ENCODE peak calls at places on chromosome 3, in four cellular contexts. S is heart left ventricle, L is NT2/D1, O is left lung. A is an unnamed sample. For H3K9me3, the result is how much of the 10 kb centered on the place peaks cover.

GRCh38 chr3:170049146-170050000 is 11.6 kb downstream of the GPR160 start:
- DNase-seq in S (no peak), L (no peak), O (peak), A (no peak)

GRCh38 chr3:160400048-160400630 is 689 bp downstream of the SMC4 start:
- DNase-seq in S (peak), L (no peak), O (peak), A (peak)

GRCh38 chr3:40191251-40191650 is 118.3 kb upstream of the EIF1B start:
- DNase-seq in S (no peak), L (no peak), O (no peak), A (no peak)

GRCh38 chr3:50119786-50120185 is 31.1 kb downstream of the RBM5 start:
- DNase-seq in S (no peak), L (no peak), O (peak), A (no peak)

GRCh38 chr3:188635258-188636038 is 481.5 kb downstream of the LPP start:
- DNase-seq in S (no peak), L (no peak), O (no peak), A (no peak)

GRCh38 chr3:84961492-84962255 is 2.9 kb downstream of the CADM2 start:
- DNase-seq in S (no peak), L (no peak), O (no peak), A (no peak)

GRCh38 chr3:65030847-65031463 is 343.2 kb upstream of the ADAMTS9 start:
- DNase-seq in S (no peak), L (no peak), O (no peak), A (no peak)

GRCh38 chr3:128429275-128429674 is 37.4 kb downstream of the DNAJB8 start:
- DNase-seq in S (no peak), L (no peak), O (no peak), A (no peak)

GRCh38 chr3:119825820-119826219 is 43.9 kb downstream of the NR1I2 start:
- DNase-seq in S (no peak), L (no peak), O (no peak), A (no peak)

GRCh38 chr3:150925751-150926201 is 20.5 kb upstream of the MINDY4B start:
- DNase-seq in S (peak), L (peak), O (peak), A (peak)

GRCh38 chr3:194257916-194258668 is 93.0 kb downstream of the CPN2 start:
- DNase-seq in S (no peak), L (no peak), O (no peak), A (no peak)

GRCh38 chr3:3237979-3238378 is 58.5 kb upstream of the CRBN start:
- DNase-seq in S (no peak), L (no peak), O (no peak), A (no peak)

GRCh38 chr3:125194061-125194848 is 18.3 kb downstream of the SLC12A8 start:
- DNase-seq in S (no peak), L (no peak), O (no peak), A (no peak)

GRCh38 chr3:169664034-169664820 is 715 bp upstream of the MECOM start:
- DNase-seq in S (peak), L (no peak), O (peak), A (no peak)

GRCh38 chr3:159947220-159947619 is 41.4 kb upstream of the IL12A start:
- DNase-seq in S (no peak), L (no peak), O (no peak), A (no peak)

GRCh38 chr3:172397716-172398405 is 50.4 kb downstream of the GHSR start:
- DNase-seq in S (no peak), L (no peak), O (no peak), A (no peak)

GRCh38 chr3:48562367-48563095 is 1.1 kb downstream of the UCN2 start:
- DNase-seq in S (no peak), L (no peak), O (no peak), A (no peak)

GRCh38 chr3:111621535-111621934 is 26.4 kb upstream of the ZBED2 start:
- DNase-seq in S (no peak), L (peak), O (no peak), A (no peak)

GRCh38 chr3:123733805-123734526 is 149.1 kb upstream of the HACD2 start:
- DNase-seq in S (no peak), L (no peak), O (no peak), A (no peak)

GRCh38 chr3:154023148-154023547 is 98.0 kb upstream of the ARHGEF26 start:
- DNase-seq in S (no peak), L (no peak), O (no peak), A (no peak)

GRCh38 chr3:187759601-187760000 is 14.3 kb upstream of the BCL6 start:
- DNase-seq in S (no peak), L (no peak), O (no peak), A (no peak)

GRCh38 chr3:65535260-65535659 is 503.5 kb downstream of the MAGI1 start:
- DNase-seq in S (no peak), L (no peak), O (no peak), A (no peak)

GRCh38 chr3:188154758-188155574 is 1.0 kb downstream of the LPP start:
- DNase-seq in S (no peak), L (no peak), O (no peak), A (no peak)

GRCh38 chr3:81778678-81779182 is 17.3 kb upstream of the GBE1 start:
- DNase-seq in S (peak), L (no peak), O (no peak), A (no peak)

GRCh38 chr3:1529666-1530065 is 436.8 kb downstream of the CNTN6 start:
- DNase-seq in S (no peak), L (no peak), O (no peak), A (no peak)
- H3K9me3 ChIP-seq in S (under half), L (under half), O (under half), A (under half)

GRCh38 chr3:44712455-44713075 is at the start of gene ZNF502:
- DNase-seq in S (peak), L (peak), O (peak), A (peak)
- H3K9me3 ChIP-seq in S (under half), L (half or more), O (under half), A (under half)

GRCh38 chr3:46824561-46824960 is 38.7 kb downstream of the MYL3 start:
- DNase-seq in S (no peak), L (no peak), O (no peak), A (no peak)
- H3K9me3 ChIP-seq in S (under half), L (under half), O (under half), A (under half)

GRCh38 chr3:43046583-43046982 is 59.3 kb downstream of the POMGNT2 start:
- DNase-seq in S (no peak), L (no peak), O (no peak), A (no peak)
- H3K9me3 ChIP-seq in S (under half), L (half or more), O (under half), A (under half)

GRCh38 chr3:142536519-142536918 is 42.0 kb downstream of the ATR start:
- DNase-seq in S (no peak), L (no peak), O (no peak), A (no peak)

DNA sequence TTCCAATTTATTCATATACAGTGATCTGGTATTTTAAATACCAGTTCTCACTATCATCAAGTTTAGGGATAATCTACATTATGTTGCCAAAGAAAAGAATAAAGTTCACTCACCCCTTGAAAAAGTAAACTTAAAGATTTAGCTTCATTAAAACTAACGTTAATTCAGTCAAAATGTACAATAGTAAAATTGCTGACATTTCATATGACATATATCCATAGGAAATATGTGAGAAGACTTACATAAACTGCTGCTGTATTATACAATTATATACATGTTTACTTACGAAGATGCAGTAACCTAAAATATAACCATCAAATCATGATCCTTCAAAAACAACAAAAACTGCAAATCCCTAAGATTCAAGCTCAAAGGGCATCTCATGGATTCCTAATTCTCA is 44.0 kb downstream of the ATR start:
- DNase-seq in S (no peak), L (no peak), O (no peak), A (no peak)
- H3K9me3 ChIP-seq in S (under half), L (under half), O (under half), A (under half)

GRCh38 chr3:58955308-58955707 is 94.5 kb downstream of the CFAP20DC start:
- DNase-seq in S (no peak), L (peak), O (no peak), A (no peak)
- H3K9me3 ChIP-seq in S (under half), L (under half), O (under half), A (under half)